ENCODE peak calls at places on chromosomes 5 and 9, in nine cellular contexts. R, B, N, C, M, J, O, I and E are unnamed samples.

GRCh38 chr5:93586948-93587918 is 4.2 kb downstream of the NR2F1 start:
- DNase-seq in R (peak), B (no peak), N (no peak), C (no peak), M (no peak), J (no peak), O (peak), I (no peak), E (no peak)

GRCh38 chr9:7083192-7083591 is 325.4 kb downstream of the KDM4C start:
- DNase-seq in R (no peak), B (no peak), N (no peak), C (no peak), M (no peak), J (no peak), O (no peak), I (no peak), E (no peak)

GRCh38 chr9:116549061-116549664 is 137.9 kb upstream of the TRIM32 start:
- DNase-seq in R (peak), B (no peak), N (peak), C (no peak), M (peak), J (no peak), O (peak), I (no peak), E (no peak)

GRCh38 chr5:141192110-141192725 is at the start of gene PCDHB10:
- DNase-seq in R (peak), B (no peak), N (peak), C (peak), M (peak), J (no peak), O (peak), I (peak), E (no peak)

GRCh38 chr9:127910613-127911205 is 6.1 kb downstream of the ST6GALNAC4 start:
- DNase-seq in R (peak), B (no peak), N (peak), C (no peak), M (no peak), J (no peak), O (peak), I (no peak), E (no peak)

GRCh38 chr9:112782218-112782617 is 31.7 kb downstream of the SNX30 start:
- DNase-seq in R (no peak), B (no peak), N (no peak), C (no peak), M (no peak), J (no peak), O (no peak), I (no peak), E (no peak)

GRCh38 chr9:95096807-95097206 is 220.7 kb downstream of the FANCC start:
- DNase-seq in R (no peak), B (no peak), N (no peak), C (no peak), M (no peak), J (no peak), O (no peak), I (no peak), E (no peak)

GRCh38 chr5:29169851-29170250 is 2023.6 kb upstream of the CDH6 start:
- DNase-seq in R (no peak), B (no peak), N (no peak), C (no peak), M (no peak), J (no peak), O (no peak), I (no peak), E (no peak)

GRCh38 chr5:150295172-150295611 is 5.6 kb upstream of the CAMK2A start:
- DNase-seq in R (no peak), B (no peak), N (peak), C (peak), M (no peak), J (no peak), O (no peak), I (no peak), E (no peak)

GRCh38 chr5:117692606-117693005 is 1118.0 kb upstream of the SEMA6A start:
- DNase-seq in R (no peak), B (no peak), N (no peak), C (no peak), M (no peak), J (no peak), O (no peak), I (no peak), E (no peak)

GRCh38 chr5:95631265-95631957 is 11.5 kb downstream of the GPR150 start:
- DNase-seq in R (peak), B (no peak), N (peak), C (no peak), M (no peak), J (no peak), O (no peak), I (no peak), E (no peak)

GRCh38 chr9:35396560-35397215 is 93.2 kb upstream of the RUSC2 start:
- DNase-seq in R (no peak), B (no peak), N (no peak), C (no peak), M (no peak), J (no peak), O (no peak), I (no peak), E (no peak)

GRCh38 chr5:111375645-111376044 is 136.7 kb downstream of the STARD4 start:
- DNase-seq in R (no peak), B (no peak), N (no peak), C (no peak), M (no peak), J (no peak), O (no peak), I (no peak), E (no peak)

GRCh38 chr5:153712946-153713345 is 222.5 kb downstream of the GRIA1 start:
- DNase-seq in R (no peak), B (no peak), N (no peak), C (no peak), M (no peak), J (no peak), O (no peak), I (no peak), E (no peak)

GRCh38 chr5:39102684-39103155 is 28.5 kb upstream of the RICTOR start:
- DNase-seq in R (no peak), B (no peak), N (peak), C (no peak), M (no peak), J (no peak), O (no peak), I (no peak), E (no peak)

GRCh38 chr5:140365941-140366340 is 5.9 kb downstream of the SLC4A9 start:
- DNase-seq in R (no peak), B (no peak), N (no peak), C (no peak), M (no peak), J (no peak), O (no peak), I (no peak), E (no peak)

GRCh38 chr5:143010335-143010734 is 240.2 kb downstream of the ARHGAP26 start:
- DNase-seq in R (no peak), B (no peak), N (no peak), C (peak), M (no peak), J (no peak), O (peak), I (no peak), E (no peak)